ENCODE peak calls at places on chromosomes 6 and 20, in eight cellular contexts. J is A673; O is transverse colon; R is heart left ventricle; X is ascending aorta; N is A549; G is tibial nerve; U is CD8-positive, alpha-beta T cell. B is an unnamed sample.

GRCh38 chr6:170147832-170148708 is 142.8 kb downstream of the DLL1 start:
- DNase-seq in G (no peak), N (no peak), R (peak; percentile 24), J (no peak), X (no peak), O (peak; percentile 28), U (peak; percentile 78), B (no peak)

GRCh38 chr20:24376523-24377085 is 92.8 kb upstream of the SYNDIG1 start:
- DNase-seq in R (no peak), U (no peak), N (no peak), G (no peak), O (no peak), J (no peak), X (peak; percentile 22), B (peak; percentile 35)

GRCh38 chr6:43924222-43924702 is 154.3 kb downstream of the VEGFA start:
- DNase-seq in U (peak; percentile 60), G (no peak), N (no peak), R (no peak), X (no peak), J (no peak), O (no peak), B (no peak)

GRCh38 chr6:43395822-43396221 is 26.4 kb upstream of the ZNF318 start:
- DNase-seq in U (no peak), R (peak; percentile 40), O (no peak), G (no peak), N (no peak), J (no peak), X (no peak), B (no peak)

GRCh38 chr6:21149460-21149859 is 444.1 kb upstream of the SOX4 start:
- DNase-seq in J (no peak), R (no peak), G (no peak), U (no peak), N (no peak), O (no peak), X (no peak), B (peak; percentile 7)

GRCh38 chr6:44132476-44132875 is 5.1 kb downstream of the TMEM63B start:
- DNase-seq in N (no peak), G (no peak), O (peak; percentile 74), X (no peak), R (no peak), J (no peak), U (no peak), B (no peak)

GRCh38 chr20:41175201-41175651 is 37.9 kb downstream of the PLCG1 start:
- DNase-seq in O (no peak), N (no peak), R (no peak), J (no peak), X (peak; percentile 38), U (no peak), G (no peak), B (no peak)

GRCh38 chr6:39772559-39773283 is 19.5 kb upstream of the DAAM2 start:
- DNase-seq in R (no peak), U (no peak), X (no peak), G (no peak), N (no peak), J (no peak), O (no peak), B (no peak)

GRCh38 chr20:59547596-59547995 is 56.7 kb upstream of the PHACTR3 start:
- DNase-seq in O (no peak), R (no peak), X (no peak), N (no peak), J (no peak), U (no peak), G (no peak), B (no peak)

GRCh38 chr6:117771403-117771802 is 96.1 kb downstream of the NUS1 start:
- DNase-seq in X (no peak), U (no peak), N (no peak), R (no peak), O (peak; percentile 13), G (no peak), J (no peak), B (no peak)

GRCh38 chr20:38109025-38109541 is 56.0 kb downstream of the TGM2 start:
- DNase-seq in R (peak; percentile 81), G (no peak), N (no peak), U (no peak), X (no peak), O (peak; percentile 53), J (no peak), B (no peak)

GRCh38 chr6:21022343-21023107 is 488.3 kb downstream of the CDKAL1 start:
- DNase-seq in N (no peak), J (no peak), X (no peak), R (no peak), U (no peak), G (no peak), O (no peak), B (peak; percentile 97)

DNA sequence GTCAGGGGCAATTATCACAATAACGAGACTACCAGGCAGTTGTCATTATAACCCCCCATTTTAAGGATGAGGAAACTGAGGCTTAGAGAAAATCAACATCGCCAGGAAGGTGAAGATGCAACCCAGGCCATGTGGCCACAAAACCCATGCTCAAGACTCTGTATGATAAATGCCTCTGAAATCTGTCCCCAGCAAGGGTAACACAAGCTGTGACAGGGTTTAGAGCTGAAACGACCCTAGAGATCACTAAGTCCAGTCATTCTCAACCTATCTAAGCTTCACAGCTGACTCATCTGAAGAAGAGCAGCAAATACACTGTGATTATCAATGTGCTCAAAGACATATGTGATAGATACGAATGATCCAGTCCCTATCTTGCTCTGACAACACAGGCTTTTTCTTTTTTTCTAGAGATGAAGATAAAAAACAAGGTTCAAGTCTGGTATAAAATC is 47.0 kb downstream of the ARHGAP18 start:
- DNase-seq in X (no peak), O (no peak), R (no peak), J (no peak), G (no peak), U (no peak), N (no peak), B (no peak)
- H3K4me1 ChIP-seq in X (no peaks in the 10 kb centered on the region), O (peaks cover 9% of the 10 kb centered on the region), R (peaks cover 5% of the 10 kb centered on the region), J (peaks cover 50% of the 10 kb centered on the region), G (no peaks in the 10 kb centered on the region), U (no peaks in the 10 kb centered on the region), N (peaks cover 62% of the 10 kb centered on the region), B (peaks cover 18% of the 10 kb centered on the region)

DNA sequence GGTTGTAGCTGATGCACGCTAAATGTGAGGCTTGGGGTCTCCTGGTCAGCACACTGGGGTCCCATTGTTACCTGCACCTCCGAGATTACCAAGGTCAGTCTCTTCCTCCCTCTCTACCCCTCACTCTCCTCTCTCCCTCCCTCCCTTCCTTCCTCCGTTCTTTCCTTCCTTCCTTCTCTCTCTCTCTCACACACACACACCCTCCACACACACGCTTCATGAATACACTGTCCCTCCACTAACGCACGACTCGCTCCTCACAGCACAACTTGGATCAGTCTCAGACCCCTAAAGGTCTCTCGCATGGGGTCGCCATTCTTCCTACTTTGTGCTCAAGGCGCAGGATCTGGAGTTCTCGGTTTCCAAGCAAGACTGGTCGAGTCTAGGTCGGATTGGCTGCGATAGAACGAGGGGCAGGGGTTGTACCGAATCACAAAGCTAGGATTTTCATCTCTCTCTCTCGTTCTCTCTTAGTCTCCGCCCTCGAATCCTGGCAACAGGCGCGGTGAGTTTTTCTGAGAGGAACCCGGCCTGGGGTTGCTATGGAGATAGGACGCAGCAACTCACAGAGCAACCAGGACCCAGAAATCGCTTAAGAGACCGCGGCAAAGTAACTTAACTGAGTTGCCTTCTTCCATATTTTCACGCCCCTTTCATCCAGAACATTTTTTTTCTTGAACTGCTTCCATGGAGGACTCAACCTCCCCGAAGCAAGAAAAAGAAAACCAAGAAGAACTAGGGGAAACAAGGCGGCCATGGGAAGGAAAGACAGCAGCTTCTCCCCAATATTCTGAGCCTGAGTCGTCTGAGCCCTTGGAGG is at the start of gene RSPH4A:
- DNase-seq in U (peak; percentile 73), X (peak; percentile 96), J (peak; percentile 97), G (peak; percentile 78), O (peak; percentile 85), R (peak; percentile 94), N (peak; percentile 82), B (peak; percentile 93)
- TF ChIP-seq CTCF in U (no peak), X (no peak), J (peak; percentile 50), G (no peak), O (no peak), R (no peak), N (no peak), B (peak; percentile 44)

DNA sequence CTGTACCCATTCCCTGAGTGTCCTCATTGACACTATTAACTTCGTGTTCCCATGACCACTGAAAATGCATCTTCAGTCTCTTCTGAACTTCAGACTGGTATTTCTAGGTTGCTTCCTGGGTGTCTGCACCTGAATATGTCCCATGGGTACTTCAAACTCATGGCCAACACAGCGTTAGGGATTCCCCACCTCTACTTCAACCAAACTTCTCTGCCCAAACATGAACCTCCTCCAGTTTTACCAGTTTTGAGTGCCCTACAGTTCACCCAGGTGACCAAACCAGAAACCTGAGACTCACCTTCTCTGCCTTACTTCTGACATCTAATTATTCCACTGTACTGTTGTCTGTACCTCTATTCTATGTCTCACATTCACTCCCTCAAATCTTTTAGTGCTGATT is 99.5 kb upstream of the SUPT3H start:
- DNase-seq in J (no peak), X (no peak), R (no peak), G (no peak), U (no peak), N (no peak), O (no peak), B (peak; percentile 20)
- H3K27ac ChIP-seq in J (no peak overlapping the region), X (no peak overlapping the region), R (no peak overlapping the region), G (no peak overlapping the region), U (no peak overlapping the region), N (no peak overlapping the region), O (no peak overlapping the region), B (no peak overlapping the region)

GRCh38 chr6:2960935-2961334 is 10.4 kb downstream of the SERPINB6 start:
- DNase-seq in J (no peak), O (no peak), R (no peak), X (no peak), N (no peak), G (no peak), U (no peak), B (no peak)

GRCh38 chr6:2958331-2958711 is 13.0 kb downstream of the SERPINB6 start:
- DNase-seq in N (no peak), R (peak; percentile 57), X (peak; percentile 67), U (peak; percentile 29), G (no peak), J (no peak), O (no peak), B (no peak)

GRCh38 chr6:2961491-2961890 is 9.9 kb downstream of the SERPINB6 start:
- DNase-seq in G (no peak), J (no peak), U (no peak), R (no peak), O (no peak), N (no peak), X (peak; percentile 33), B (no peak)

GRCh38 chr6:2958802-2959201 is 12.6 kb downstream of the SERPINB6 start:
- DNase-seq in X (peak; percentile 52), N (no peak), R (no peak), J (no peak), U (no peak), O (no peak), G (no peak), B (no peak)

DNA sequence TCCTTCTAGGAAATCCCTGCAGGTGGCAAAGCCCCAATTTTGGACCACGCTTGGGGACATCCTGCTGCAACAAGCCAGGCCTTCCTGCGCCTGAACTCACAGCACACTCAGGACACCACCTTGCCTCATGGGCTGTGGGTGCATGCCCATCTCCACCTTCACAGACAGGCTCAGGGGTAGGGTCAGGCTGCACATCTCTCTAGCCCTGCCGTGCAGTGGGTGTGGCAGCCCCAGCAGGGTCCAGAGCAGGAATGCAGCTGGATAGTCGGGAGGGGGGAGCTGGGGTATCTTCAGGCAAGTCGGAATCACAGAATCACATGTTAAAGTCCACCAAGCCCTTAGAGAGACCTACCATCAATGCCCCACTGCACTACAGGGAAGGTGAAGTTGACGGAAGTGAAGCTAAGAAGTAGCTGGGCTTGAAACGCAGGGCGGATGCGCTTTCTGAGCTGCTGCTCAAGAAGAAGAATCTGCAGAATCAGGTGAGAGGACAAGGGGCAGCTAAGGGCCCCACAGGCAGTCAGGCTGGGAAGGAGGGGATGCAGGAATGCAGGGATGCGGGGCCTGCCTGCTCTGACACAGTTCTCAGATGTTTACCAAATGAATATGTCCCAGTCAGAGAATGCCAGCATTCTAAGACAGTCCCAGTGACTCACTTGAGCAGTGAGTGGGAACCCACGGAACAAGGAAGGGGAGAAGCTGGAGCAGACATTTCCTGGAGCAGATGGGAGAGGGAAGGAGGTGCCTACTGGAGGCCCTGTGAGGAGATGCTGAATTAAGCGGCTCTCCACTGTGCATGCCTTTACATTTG is 11.3 kb downstream of the SERPINB6 start:
- DNase-seq in G (no peak), O (no peak), R (no peak), X (peak; percentile 69), U (no peak), N (no peak), J (no peak), B (peak; percentile 53)
- H3K4me1 ChIP-seq in G (no peaks in the 10 kb centered on the region), O (peaks cover 23% of the 10 kb centered on the region), R (peaks cover 49% of the 10 kb centered on the region), X (no peaks in the 10 kb centered on the region), U (peaks cover 15% of the 10 kb centered on the region), N (peaks cover 36% of the 10 kb centered on the region), J (no peaks in the 10 kb centered on the region), B (peaks cover 3% of the 10 kb centered on the region)